ENCODE peak calls at places on chromosomes 13 and 19, in four cellular contexts. Q is NCI-H187, K is foreskin melanocyte, W is NCI-H774. P is an unnamed sample.

GRCh38 chr19:13859361-13859880 is 17.5 kb upstream of the NANOS3 start:
- DNase-seq in Q (no peak), W (no peak), K (no peak), P (no peak)

GRCh38 chr19:20660473-20660872 is 898 bp downstream of the ZNF626 start:
- DNase-seq in K (no peak), Q (no peak), W (no peak), P (no peak)

GRCh38 chr13:50379584-50379983 is 364.3 kb downstream of the KCNRG start:
- DNase-seq in W (no peak), K (no peak), Q (no peak), P (no peak)

GRCh38 chr13:37138169-37138568 is 32.7 kb upstream of the CSNK1A1L start:
- DNase-seq in K (peak), Q (no peak), W (no peak), P (no peak)

GRCh38 chr19:662207-662961 is 630 bp downstream of the RNF126 start:
- DNase-seq in K (no peak), Q (no peak), W (no peak), P (no peak)

GRCh38 chr13:62119739-62120700 is 704.4 kb upstream of the PCDH20 start:
- DNase-seq in K (peak), Q (no peak), W (no peak), P (no peak)

GRCh38 chr13:92549275-92549674 is 677.3 kb upstream of the GPC6 start:
- DNase-seq in Q (no peak), W (no peak), K (no peak), P (no peak)

GRCh38 chr19:46015080-46015960 is 7.5 kb downstream of the PGLYRP1 start:
- DNase-seq in W (peak), K (no peak), Q (peak), P (peak)

GRCh38 chr19:15169541-15170285 is 31.1 kb downstream of the NOTCH3 start:
- DNase-seq in W (no peak), Q (no peak), K (no peak), P (no peak)

GRCh38 chr13:30398601-30399072 is 23.7 kb upstream of the UBE2L5 start:
- DNase-seq in W (no peak), Q (no peak), K (no peak), P (no peak)

GRCh38 chr19:38850976-38851621 is 1.3 kb upstream of the HNRNPL start:
- DNase-seq in K (no peak), W (no peak), Q (no peak), P (peak)

GRCh38 chr19:18731562-18732008 is 48.1 kb downstream of the CRTC1 start:
- DNase-seq in W (no peak), K (no peak), Q (no peak), P (no peak)

GRCh38 chr13:107211073-107211472 is 643.1 kb upstream of the ARGLU1 start:
- DNase-seq in Q (peak), W (peak), K (peak), P (peak)

GRCh38 chr13:50392977-50393376 is 377.7 kb downstream of the KCNRG start:
- DNase-seq in W (no peak), K (no peak), Q (no peak), P (no peak)

GRCh38 chr19:49339364-49340068 is 4.3 kb downstream of the CD37 start:
- DNase-seq in Q (peak), K (peak), W (no peak), P (peak)

GRCh38 chr13:110304256-110304655 is 2.7 kb downstream of the COL4A1 start:
- DNase-seq in Q (no peak), W (peak), K (no peak), P (no peak)

GRCh38 chr19:45817725-45818301 is 2.7 kb upstream of the RSPH6A start:
- DNase-seq in K (no peak), W (no peak), Q (no peak), P (no peak)

GRCh38 chr19:18743281-18743825 is 47.8 kb downstream of the COMP start:
- DNase-seq in Q (no peak), W (no peak), K (no peak), P (peak)

GRCh38 chr13:66443926-66444325 is 786.2 kb downstream of the PCDH9 start:
- DNase-seq in Q (no peak), W (no peak), K (peak), P (no peak)

GRCh38 chr13:95641961-95642621 is 2.4 kb downstream of the DZIP1 start:
- DNase-seq in K (no peak), W (no peak), Q (no peak), P (peak)

GRCh38 chr13:21671793-21672680 is 1.2 kb downstream of the FGF9 start:
- DNase-seq in K (no peak), W (no peak), Q (no peak), P (no peak)

GRCh38 chr19:51815038-51815437 is 20.1 kb downstream of the FPR3 start:
- DNase-seq in K (no peak), Q (no peak), W (no peak), P (no peak)

GRCh38 chr19:40666803-40667438 is 23.5 kb downstream of the NUMBL start:
- DNase-seq in W (no peak), K (no peak), Q (no peak), P (no peak)

GRCh38 chr19:52398091-52398461 is 427 bp downstream of the ZNF528 start:
- DNase-seq in W (no peak), K (no peak), Q (no peak), P (no peak)

GRCh38 chr19:23810496-23810895 is 51.8 kb upstream of the ZNF681 start:
- DNase-seq in K (no peak), W (no peak), Q (no peak), P (no peak)

P was measured in Right ventricle myocardium superior.